ENCODE peak calls at places on chromosomes 2 and 18, in seven cellular contexts. P, U, X, D, S, V and J are unnamed samples.

GRCh38 chr2:56416500-56417176 is 232.8 kb downstream of the CCDC85A start:
- DNase-seq in X (no peak), U (peak; percentile 1), V (no peak), P (no peak), D (no peak), S (no peak), J (no peak)

GRCh38 chr2:13252615-13253014 is 535.9 kb downstream of the TRIB2 start:
- DNase-seq in U (no peak), V (no peak), S (no peak), X (no peak), D (no peak), P (no peak), J (no peak)

GRCh38 chr2:98026927-98027522 is 31.3 kb upstream of the TMEM131 start:
- DNase-seq in D (no peak), P (no peak), S (no peak), V (no peak), X (no peak), U (peak; percentile 79), J (no peak)

GRCh38 chr2:216159161-216159560 is 50.0 kb downstream of the XRCC5 start:
- DNase-seq in U (no peak), X (no peak), P (peak; percentile 12), V (no peak), D (no peak), S (no peak), J (no peak)

GRCh38 chr18:3596324-3597158 is 146.6 kb downstream of the TGIF1 start:
- DNase-seq in U (peak; percentile 69), X (no peak), P (peak; percentile 52), V (peak; percentile 64), D (peak; percentile 66), S (no peak), J (peak; percentile 53)

GRCh38 chr18:48892146-48892855 is 58.5 kb downstream of the SMAD7 start:
- DNase-seq in V (no peak), D (no peak), U (no peak), P (no peak), X (peak; percentile 62), S (no peak), J (no peak)

GRCh38 chr2:83961512-83961911 is 497.6 kb downstream of the SUCLG1 start:
- DNase-seq in V (no peak), P (no peak), X (no peak), U (no peak), D (no peak), S (no peak), J (no peak)

GRCh38 chr2:161134547-161135518 is 25.4 kb upstream of the TANK start:
- DNase-seq in U (no peak), S (no peak), P (peak; percentile 37), D (no peak), V (peak; percentile 42), X (no peak), J (no peak)

GRCh38 chr2:24359701-24360049 is 661 bp downstream of the ITSN2 start:
- DNase-seq in P (peak; percentile 17), D (peak; percentile 72), U (no peak), S (no peak), X (peak; percentile 65), V (no peak), J (peak; percentile 41)

GRCh38 chr2:236507393-236508085 is 62.1 kb upstream of the ACKR3 start:
- DNase-seq in X (no peak), D (peak; percentile 32), P (peak; percentile 30), U (peak; percentile 55), V (no peak), S (peak; percentile 82), J (peak; percentile 49)

GRCh38 chr2:201698588-201699226 is at the start of gene MPP4:
- DNase-seq in S (no peak), X (no peak), P (peak; percentile 33), D (no peak), V (peak; percentile 69), U (no peak), J (no peak)

GRCh38 chr2:27489118-27489497 is 435 bp downstream of the IFT172 start:
- DNase-seq in X (peak; percentile 66), P (peak; percentile 33), D (no peak), S (no peak), V (no peak), U (no peak), J (no peak)

GRCh38 chr2:241033346-241033987 is 35.0 kb downstream of the SNED1 start:
- DNase-seq in X (peak; percentile 54), U (peak; percentile 10), V (no peak), P (no peak), S (no peak), D (no peak), J (peak; percentile 26)

GRCh38 chr2:73985318-73986084 is 791 bp downstream of the TET3 start:
- DNase-seq in P (no peak), X (no peak), V (peak; percentile 60), D (peak; percentile 40), U (peak; percentile 76), S (peak; percentile 37), J (peak; percentile 42)

GRCh38 chr2:15561574-15562344 is 625 bp upstream of the NBAS start:
- DNase-seq in U (peak; percentile 29), V (peak; percentile 58), X (no peak), D (peak; percentile 33), P (peak; percentile 71), S (no peak), J (no peak)

GRCh38 chr2:12594590-12594989 is 122.1 kb upstream of the TRIB2 start:
- DNase-seq in X (no peak), S (no peak), D (no peak), U (no peak), P (no peak), V (no peak), J (no peak)

GRCh38 chr2:33278245-33278943 is 198.1 kb upstream of the RASGRP3 start:
- DNase-seq in P (no peak), X (peak; percentile 81), V (peak; percentile 22), D (no peak), S (no peak), U (no peak), J (no peak)

GRCh38 chr2:65388051-65388531 is 44.3 kb downstream of the SPRED2 start:
- DNase-seq in X (no peak), P (no peak), S (no peak), V (no peak), D (no peak), U (peak; percentile 53), J (no peak)

GRCh38 chr2:232980683-232981082 is 32.4 kb downstream of the NGEF start:
- DNase-seq in V (peak; percentile 26), U (no peak), D (no peak), P (no peak), X (peak; percentile 31), S (no peak), J (no peak)

GRCh38 chr2:240319855-240320560 is 115.5 kb upstream of the GPC1 start:
- DNase-seq in D (no peak), U (no peak), S (no peak), V (peak; percentile 77), P (peak; percentile 94), X (no peak), J (no peak)

GRCh38 chr2:231421051-231421580 is 25.6 kb downstream of the B3GNT7 start:
- DNase-seq in X (no peak), U (no peak), S (no peak), V (no peak), P (no peak), D (no peak), J (no peak)

GRCh38 chr2:130853391-130853790 is 16.7 kb downstream of the ARHGEF4 start:
- DNase-seq in V (no peak), X (no peak), P (no peak), S (no peak), U (no peak), D (no peak), J (no peak)

GRCh38 chr2:8694737-8695136 is 12.9 kb downstream of the ID2 start:
- DNase-seq in V (peak; percentile 82), X (no peak), S (no peak), D (no peak), P (peak; percentile 24), U (no peak), J (no peak)

GRCh38 chr2:175930504-175930903 is 71.6 kb downstream of the LNPK start:
- DNase-seq in U (no peak), V (peak; percentile 51), D (no peak), P (peak; percentile 29), S (no peak), X (no peak), J (no peak)

GRCh38 chr2:13193900-13194299 is 477.2 kb downstream of the TRIB2 start:
- DNase-seq in U (peak; percentile 9), D (no peak), P (peak; percentile 39), S (no peak), X (no peak), V (peak; percentile 59), J (no peak)

GRCh38 chr18:79553696-79554095 is 125.9 kb upstream of the CTDP1 start:
- DNase-seq in V (no peak), D (no peak), P (no peak), S (no peak), U (no peak), X (no peak), J (no peak)

GRCh38 chr2:177265834-177266817 is 1.6 kb upstream of the NFE2L2 start:
- DNase-seq in D (no peak), S (no peak), U (no peak), X (no peak), P (peak; percentile 83), V (peak; percentile 64), J (no peak)

GRCh38 chr2:164605295-164605694 is 16.0 kb downstream of the GRB14 start:
- DNase-seq in S (no peak), P (no peak), V (peak; percentile 30), U (no peak), D (no peak), X (no peak), J (no peak)

GRCh38 chr18:2908166-2908945 is 61.5 kb downstream of the EMILIN2 start:
- DNase-seq in U (no peak), V (no peak), P (no peak), S (no peak), X (peak; percentile 56), D (no peak), J (no peak)

DNA sequence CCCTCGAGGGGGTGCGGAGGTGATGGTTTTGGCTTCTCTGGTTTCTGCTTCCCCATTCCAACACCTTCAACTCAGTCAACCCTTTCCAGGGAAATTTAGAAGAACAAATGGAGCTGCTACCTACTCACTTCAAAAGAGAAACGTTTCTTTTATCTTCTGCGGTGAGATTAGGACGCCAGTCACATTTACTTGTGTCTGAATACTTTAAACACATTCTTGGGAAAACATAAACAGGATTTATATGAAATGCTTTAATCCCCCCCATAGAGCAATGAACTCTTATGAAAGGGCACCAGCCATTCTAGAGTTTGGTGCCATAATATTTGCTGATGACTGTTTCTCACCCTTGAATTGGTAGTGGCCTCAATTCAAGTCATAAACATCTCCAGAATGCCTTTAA is 253.2 kb upstream of the APCDD1 start:
- DNase-seq in X (no peak), P (no peak), V (no peak), S (no peak), U (no peak), D (no peak), J (no peak)
- TF ChIP-seq CTCF in X (no peak), P (no peak), V (no peak), S (no peak), U (no peak), D (no peak), J (no peak)

GRCh38 chr2:207352978-207353377 is 176.8 kb upstream of the CREB1 start:
- DNase-seq in X (no peak), P (no peak), U (peak; percentile 31), V (no peak), S (no peak), D (no peak), J (no peak)
- TF ChIP-seq CTCF in X (no peak), P (no peak), U (peak; percentile 30), V (no peak), S (no peak), D (no peak), J (no peak)

GRCh38 chr2:52526735-52527134 is 1240.9 kb upstream of the CHAC2 start:
- DNase-seq in V (no peak), P (no peak), D (no peak), U (no peak), X (no peak), S (no peak), J (no peak)
- TF ChIP-seq CTCF in V (no peak), P (no peak), D (no peak), U (no peak), X (no peak), S (no peak), J (no peak)

GRCh38 chr2:59353301-59353921 is 1112.3 kb upstream of the FANCL start:
- DNase-seq in X (no peak), U (no peak), S (no peak), V (no peak), D (no peak), P (no peak), J (no peak)
- TF ChIP-seq CTCF in X (no peak), U (no peak), S (no peak), V (no peak), D (no peak), P (no peak), J (no peak)